ENCODE peak calls at places on chromosomes 13 and 19, in six cellular contexts. One of them, this sample, is unnamed.

GRCh38 chr13:71867101-71867814 is at the start of gene DACH1:
- DNase-seq in aorta: peak; percentile 66
- DNase-seq in stimulated activated CD4-positive, alpha-beta T cell treated with anti-CD3 and anti-CD28 coated beads, Interleukin-2, amount 100 ng/mL, for 48 hours: no peak
- DNase-seq in SW480: peak; percentile 91
- DNase-seq in HT1080: peak; percentile 90
- DNase-seq in amygdala: no peak
- DNase-seq in this sample: peak; percentile 46

GRCh38 chr13:50697746-50698526 is 145.6 kb downstream of the DLEU7 start:
- DNase-seq in aorta: no peak
- DNase-seq in stimulated activated CD4-positive, alpha-beta T cell treated with anti-CD3 and anti-CD28 coated beads, Interleukin-2, amount 100 ng/mL, for 48 hours: no peak
- DNase-seq in SW480: no peak
- DNase-seq in HT1080: no peak
- DNase-seq in amygdala: no peak
- DNase-seq in this sample: no peak

GRCh38 chr19:12543855-12544254 is 7.4 kb downstream of the ZNF564 start:
- DNase-seq in aorta: no peak
- DNase-seq in stimulated activated CD4-positive, alpha-beta T cell treated with anti-CD3 and anti-CD28 coated beads, Interleukin-2, amount 100 ng/mL, for 48 hours: no peak
- DNase-seq in SW480: no peak
- DNase-seq in HT1080: no peak
- DNase-seq in amygdala: no peak
- DNase-seq in this sample: no peak

GRCh38 chr19:3302755-3303154 is 63.6 kb upstream of the NFIC start:
- DNase-seq in aorta: no peak
- DNase-seq in stimulated activated CD4-positive, alpha-beta T cell treated with anti-CD3 and anti-CD28 coated beads, Interleukin-2, amount 100 ng/mL, for 48 hours: no peak
- DNase-seq in SW480: no peak
- DNase-seq in HT1080: no peak
- DNase-seq in amygdala: no peak
- DNase-seq in this sample: peak; percentile 49

GRCh38 chr19:54312011-54312410 is 955 bp downstream of the LILRA5 start:
- DNase-seq in aorta: no peak
- DNase-seq in stimulated activated CD4-positive, alpha-beta T cell treated with anti-CD3 and anti-CD28 coated beads, Interleukin-2, amount 100 ng/mL, for 48 hours: no peak
- DNase-seq in SW480: no peak
- DNase-seq in HT1080: no peak
- DNase-seq in amygdala: no peak
- DNase-seq in this sample: no peak

GRCh38 chr19:55684946-55685681 is 10.1 kb downstream of the EPN1 start:
- DNase-seq in aorta: peak; percentile 69
- DNase-seq in stimulated activated CD4-positive, alpha-beta T cell treated with anti-CD3 and anti-CD28 coated beads, Interleukin-2, amount 100 ng/mL, for 48 hours: no peak
- DNase-seq in SW480: no peak
- DNase-seq in HT1080: no peak
- DNase-seq in amygdala: no peak
- DNase-seq in this sample: no peak

GRCh38 chr13:113586661-113587479 is 2.3 kb downstream of the TFDP1 start:
- DNase-seq in aorta: no peak
- DNase-seq in stimulated activated CD4-positive, alpha-beta T cell treated with anti-CD3 and anti-CD28 coated beads, Interleukin-2, amount 100 ng/mL, for 48 hours: no peak
- DNase-seq in SW480: no peak
- DNase-seq in HT1080: no peak
- DNase-seq in amygdala: no peak
- DNase-seq in this sample: no peak

GRCh38 chr19:50703915-50704548 is 15.6 kb downstream of the SHANK1 start:
- DNase-seq in aorta: no peak
- DNase-seq in stimulated activated CD4-positive, alpha-beta T cell treated with anti-CD3 and anti-CD28 coated beads, Interleukin-2, amount 100 ng/mL, for 48 hours: no peak
- DNase-seq in SW480: peak; percentile 60
- DNase-seq in HT1080: peak; percentile 61
- DNase-seq in amygdala: no peak
- DNase-seq in this sample: peak; percentile 14

GRCh38 chr13:20773194-20774080 is at the start of gene EEF1AKMT1:
- DNase-seq in aorta: peak; percentile 98
- DNase-seq in stimulated activated CD4-positive, alpha-beta T cell treated with anti-CD3 and anti-CD28 coated beads, Interleukin-2, amount 100 ng/mL, for 48 hours: peak; percentile 95
- DNase-seq in SW480: peak; percentile 87
- DNase-seq in HT1080: peak; percentile 84
- DNase-seq in amygdala: peak; percentile 87
- DNase-seq in this sample: peak; percentile 98

GRCh38 chr13:106083620-106084350 is 451.7 kb downstream of the EFNB2 start:
- DNase-seq in aorta: no peak
- DNase-seq in stimulated activated CD4-positive, alpha-beta T cell treated with anti-CD3 and anti-CD28 coated beads, Interleukin-2, amount 100 ng/mL, for 48 hours: no peak
- DNase-seq in SW480: peak; percentile 45
- DNase-seq in HT1080: peak; percentile 48
- DNase-seq in amygdala: no peak
- DNase-seq in this sample: peak; percentile 52

GRCh38 chr13:63737418-63737817 is 2321.8 kb upstream of the PCDH20 start:
- DNase-seq in aorta: peak; percentile 42
- DNase-seq in stimulated activated CD4-positive, alpha-beta T cell treated with anti-CD3 and anti-CD28 coated beads, Interleukin-2, amount 100 ng/mL, for 48 hours: no peak
- DNase-seq in SW480: no peak
- DNase-seq in HT1080: no peak
- DNase-seq in amygdala: no peak
- DNase-seq in this sample: peak; percentile 8

GRCh38 chr13:99280166-99280565 is 22.0 kb upstream of the GPR18 start:
- DNase-seq in aorta: no peak
- DNase-seq in stimulated activated CD4-positive, alpha-beta T cell treated with anti-CD3 and anti-CD28 coated beads, Interleukin-2, amount 100 ng/mL, for 48 hours: no peak
- DNase-seq in SW480: no peak
- DNase-seq in HT1080: peak; percentile 26
- DNase-seq in amygdala: no peak
- DNase-seq in this sample: no peak

GRCh38 chr13:35771898-35772297 is 295.4 kb upstream of the MAB21L1 start:
- DNase-seq in aorta: no peak
- DNase-seq in stimulated activated CD4-positive, alpha-beta T cell treated with anti-CD3 and anti-CD28 coated beads, Interleukin-2, amount 100 ng/mL, for 48 hours: no peak
- DNase-seq in SW480: no peak
- DNase-seq in HT1080: peak; percentile 80
- DNase-seq in amygdala: no peak
- DNase-seq in this sample: no peak

GRCh38 chr13:110187501-110188161 is 119.3 kb downstream of the COL4A1 start:
- DNase-seq in aorta: no peak
- DNase-seq in stimulated activated CD4-positive, alpha-beta T cell treated with anti-CD3 and anti-CD28 coated beads, Interleukin-2, amount 100 ng/mL, for 48 hours: no peak
- DNase-seq in SW480: no peak
- DNase-seq in HT1080: peak; percentile 84
- DNase-seq in amygdala: no peak
- DNase-seq in this sample: no peak

GRCh38 chr19:16000024-16000687 is 51.3 kb downstream of the OR10H4 start:
- DNase-seq in aorta: no peak
- DNase-seq in stimulated activated CD4-positive, alpha-beta T cell treated with anti-CD3 and anti-CD28 coated beads, Interleukin-2, amount 100 ng/mL, for 48 hours: no peak
- DNase-seq in SW480: no peak
- DNase-seq in HT1080: no peak
- DNase-seq in amygdala: no peak
- DNase-seq in this sample: no peak

GRCh38 chr19:10270180-10270615 is 722 bp upstream of the ICAM1 start:
- DNase-seq in aorta: peak; percentile 91
- DNase-seq in stimulated activated CD4-positive, alpha-beta T cell treated with anti-CD3 and anti-CD28 coated beads, Interleukin-2, amount 100 ng/mL, for 48 hours: peak; percentile 67
- DNase-seq in SW480: peak; percentile 38
- DNase-seq in HT1080: no peak
- DNase-seq in amygdala: no peak
- DNase-seq in this sample: peak; percentile 53

GRCh38 chr13:97849305-97849704 is 104.2 kb upstream of the IPO5 start:
- DNase-seq in aorta: no peak
- DNase-seq in stimulated activated CD4-positive, alpha-beta T cell treated with anti-CD3 and anti-CD28 coated beads, Interleukin-2, amount 100 ng/mL, for 48 hours: no peak
- DNase-seq in SW480: peak; percentile 65
- DNase-seq in HT1080: peak; percentile 72
- DNase-seq in amygdala: no peak
- DNase-seq in this sample: peak; percentile 63

GRCh38 chr13:24672141-24673132 is 7.8 kb upstream of the ATP12A start:
- DNase-seq in aorta: no peak
- DNase-seq in stimulated activated CD4-positive, alpha-beta T cell treated with anti-CD3 and anti-CD28 coated beads, Interleukin-2, amount 100 ng/mL, for 48 hours: no peak
- DNase-seq in SW480: no peak
- DNase-seq in HT1080: no peak
- DNase-seq in amygdala: no peak
- DNase-seq in this sample: no peak

GRCh38 chr13:91017669-91018053 is 329.8 kb upstream of the MIR17HG start:
- DNase-seq in aorta: no peak
- DNase-seq in stimulated activated CD4-positive, alpha-beta T cell treated with anti-CD3 and anti-CD28 coated beads, Interleukin-2, amount 100 ng/mL, for 48 hours: no peak
- DNase-seq in SW480: peak; percentile 10
- DNase-seq in HT1080: peak; percentile 71
- DNase-seq in amygdala: no peak
- DNase-seq in this sample: peak; percentile 56

GRCh38 chr19:35045667-35046300 is 4.3 kb downstream of the HPN start:
- DNase-seq in aorta: no peak
- DNase-seq in stimulated activated CD4-positive, alpha-beta T cell treated with anti-CD3 and anti-CD28 coated beads, Interleukin-2, amount 100 ng/mL, for 48 hours: peak; percentile 39
- DNase-seq in SW480: peak; percentile 53
- DNase-seq in HT1080: peak; percentile 39
- DNase-seq in amygdala: no peak
- DNase-seq in this sample: peak; percentile 39

GRCh38 chr13:42214445-42214844 is 57.5 kb upstream of the AKAP11 start:
- DNase-seq in aorta: no peak
- DNase-seq in stimulated activated CD4-positive, alpha-beta T cell treated with anti-CD3 and anti-CD28 coated beads, Interleukin-2, amount 100 ng/mL, for 48 hours: no peak
- DNase-seq in SW480: peak; percentile 33
- DNase-seq in HT1080: no peak
- DNase-seq in amygdala: no peak
- DNase-seq in this sample: no peak

GRCh38 chr19:14073925-14074838 is 1.6 kb downstream of the MISP3 start:
- DNase-seq in aorta: no peak
- DNase-seq in stimulated activated CD4-positive, alpha-beta T cell treated with anti-CD3 and anti-CD28 coated beads, Interleukin-2, amount 100 ng/mL, for 48 hours: peak; percentile 32
- DNase-seq in SW480: peak; percentile 65
- DNase-seq in HT1080: no peak
- DNase-seq in amygdala: peak; percentile 44
- DNase-seq in this sample: peak; percentile 77

GRCh38 chr13:79525458-79525857 is 44.5 kb downstream of the NDFIP2 start:
- DNase-seq in aorta: no peak
- DNase-seq in stimulated activated CD4-positive, alpha-beta T cell treated with anti-CD3 and anti-CD28 coated beads, Interleukin-2, amount 100 ng/mL, for 48 hours: no peak
- DNase-seq in SW480: no peak
- DNase-seq in HT1080: peak; percentile 76
- DNase-seq in amygdala: no peak
- DNase-seq in this sample: peak; percentile 2

GRCh38 chr13:32019612-32020233 is 11.9 kb upstream of the FRY start:
- DNase-seq in aorta: no peak
- DNase-seq in stimulated activated CD4-positive, alpha-beta T cell treated with anti-CD3 and anti-CD28 coated beads, Interleukin-2, amount 100 ng/mL, for 48 hours: no peak
- DNase-seq in SW480: peak; percentile 46
- DNase-seq in HT1080: peak; percentile 58
- DNase-seq in amygdala: no peak
- DNase-seq in this sample: peak; percentile 66

GRCh38 chr19:52665529-52665928 is 27.4 kb upstream of the ZNF83 start:
- DNase-seq in aorta: no peak
- DNase-seq in stimulated activated CD4-positive, alpha-beta T cell treated with anti-CD3 and anti-CD28 coated beads, Interleukin-2, amount 100 ng/mL, for 48 hours: no peak
- DNase-seq in SW480: no peak
- DNase-seq in HT1080: peak; percentile 78
- DNase-seq in amygdala: no peak
- DNase-seq in this sample: no peak

GRCh38 chr13:50588736-50589135 is 254.8 kb downstream of the DLEU7 start:
- DNase-seq in aorta: no peak
- DNase-seq in stimulated activated CD4-positive, alpha-beta T cell treated with anti-CD3 and anti-CD28 coated beads, Interleukin-2, amount 100 ng/mL, for 48 hours: no peak
- DNase-seq in SW480: no peak
- DNase-seq in HT1080: no peak
- DNase-seq in amygdala: no peak
- DNase-seq in this sample: no peak

GRCh38 chr19:44111910-44112463 is 1.2 kb upstream of the ZNF225 start:
- DNase-seq in aorta: no peak
- DNase-seq in stimulated activated CD4-positive, alpha-beta T cell treated with anti-CD3 and anti-CD28 coated beads, Interleukin-2, amount 100 ng/mL, for 48 hours: no peak
- DNase-seq in SW480: no peak
- DNase-seq in HT1080: peak; percentile 39
- DNase-seq in amygdala: no peak
- DNase-seq in this sample: peak; percentile 99

GRCh38 chr13:34857561-34857960 is 84.5 kb upstream of the NBEA start:
- DNase-seq in aorta: no peak
- DNase-seq in stimulated activated CD4-positive, alpha-beta T cell treated with anti-CD3 and anti-CD28 coated beads, Interleukin-2, amount 100 ng/mL, for 48 hours: no peak
- DNase-seq in SW480: peak; percentile 18
- DNase-seq in HT1080: no peak
- DNase-seq in amygdala: no peak
- DNase-seq in this sample: no peak

GRCh38 chr13:92681239-92681638 is 545.4 kb upstream of the GPC6 start:
- DNase-seq in aorta: no peak
- DNase-seq in stimulated activated CD4-positive, alpha-beta T cell treated with anti-CD3 and anti-CD28 coated beads, Interleukin-2, amount 100 ng/mL, for 48 hours: no peak
- DNase-seq in SW480: no peak
- DNase-seq in HT1080: no peak
- DNase-seq in amygdala: no peak
- DNase-seq in this sample: no peak

GRCh38 chr19:5046339-5047039 is 77.6 kb downstream of the KDM4B start:
- DNase-seq in aorta: no peak
- DNase-seq in stimulated activated CD4-positive, alpha-beta T cell treated with anti-CD3 and anti-CD28 coated beads, Interleukin-2, amount 100 ng/mL, for 48 hours: no peak
- DNase-seq in SW480: peak; percentile 86
- DNase-seq in HT1080: no peak
- DNase-seq in amygdala: no peak
- DNase-seq in this sample: peak; percentile 98

GRCh38 chr13:103140001-103140671 is 73.9 kb upstream of the SLC10A2 start:
- DNase-seq in aorta: no peak
- DNase-seq in stimulated activated CD4-positive, alpha-beta T cell treated with anti-CD3 and anti-CD28 coated beads, Interleukin-2, amount 100 ng/mL, for 48 hours: no peak
- DNase-seq in SW480: peak; percentile 9
- DNase-seq in HT1080: peak; percentile 50
- DNase-seq in amygdala: no peak
- DNase-seq in this sample: peak; percentile 7

GRCh38 chr13:85503797-85504196 is 295.4 kb downstream of the SLITRK6 start:
- DNase-seq in aorta: no peak
- DNase-seq in stimulated activated CD4-positive, alpha-beta T cell treated with anti-CD3 and anti-CD28 coated beads, Interleukin-2, amount 100 ng/mL, for 48 hours: no peak
- DNase-seq in SW480: no peak
- DNase-seq in HT1080: peak; percentile 78
- DNase-seq in amygdala: no peak
- DNase-seq in this sample: no peak

GRCh38 chr19:9751449-9751848 is 17.1 kb downstream of the ZNF846 start:
- DNase-seq in aorta: no peak
- DNase-seq in stimulated activated CD4-positive, alpha-beta T cell treated with anti-CD3 and anti-CD28 coated beads, Interleukin-2, amount 100 ng/mL, for 48 hours: no peak
- DNase-seq in SW480: no peak
- DNase-seq in HT1080: no peak
- DNase-seq in amygdala: no peak
- DNase-seq in this sample: no peak

GRCh38 chr13:59398127-59398526 is 765.6 kb downstream of the DIAPH3 start:
- DNase-seq in aorta: no peak
- DNase-seq in stimulated activated CD4-positive, alpha-beta T cell treated with anti-CD3 and anti-CD28 coated beads, Interleukin-2, amount 100 ng/mL, for 48 hours: no peak
- DNase-seq in SW480: no peak
- DNase-seq in HT1080: peak; percentile 8
- DNase-seq in amygdala: no peak
- DNase-seq in this sample: no peak

This sample was measured in DMS53.